ENCODE peak calls at places on chromosome 16, in six cellular contexts. One of them, this sample, is unnamed.

GRCh38 chr16:84044108-84044488 is 1.5 kb upstream of the SLC38A8 start:
- DNase-seq in HT1080: peak
- DNase-seq in choroid plexus epithelial cell: peak
- DNase-seq in fibroblast of mammary gland: peak
- DNase-seq in ascending aorta: no peak
- DNase-seq in sciatic nerve: no peak
- DNase-seq in this sample: peak

GRCh38 chr16:89279666-89280481 is 62.4 kb downstream of the ZNF778 start:
- DNase-seq in HT1080: no peak
- DNase-seq in choroid plexus epithelial cell: no peak
- DNase-seq in fibroblast of mammary gland: no peak
- DNase-seq in ascending aorta: no peak
- DNase-seq in sciatic nerve: no peak
- DNase-seq in this sample: no peak

GRCh38 chr16:61590577-61590976 is 445.7 kb downstream of the CDH8 start:
- DNase-seq in HT1080: no peak
- DNase-seq in choroid plexus epithelial cell: no peak
- DNase-seq in fibroblast of mammary gland: no peak
- DNase-seq in ascending aorta: no peak
- DNase-seq in sciatic nerve: no peak
- DNase-seq in this sample: no peak

GRCh38 chr16:61946019-61946418 is 90.2 kb downstream of the CDH8 start:
- DNase-seq in HT1080: no peak
- DNase-seq in choroid plexus epithelial cell: no peak
- DNase-seq in fibroblast of mammary gland: no peak
- DNase-seq in ascending aorta: no peak
- DNase-seq in sciatic nerve: no peak
- DNase-seq in this sample: no peak

GRCh38 chr16:4200000-4200780 is 41.7 kb downstream of the SRL start:
- DNase-seq in HT1080: peak
- DNase-seq in choroid plexus epithelial cell: peak
- DNase-seq in fibroblast of mammary gland: peak
- DNase-seq in ascending aorta: peak
- DNase-seq in sciatic nerve: peak
- DNase-seq in this sample: peak

GRCh38 chr16:86635181-86635580 is 56.8 kb downstream of the FOXL1 start:
- DNase-seq in HT1080: no peak
- DNase-seq in choroid plexus epithelial cell: peak
- DNase-seq in fibroblast of mammary gland: peak
- DNase-seq in ascending aorta: no peak
- DNase-seq in sciatic nerve: no peak
- DNase-seq in this sample: peak

GRCh38 chr16:70577256-70577698 is 53.7 kb downstream of the SF3B3 start:
- DNase-seq in HT1080: peak
- DNase-seq in choroid plexus epithelial cell: no peak
- DNase-seq in fibroblast of mammary gland: peak
- DNase-seq in ascending aorta: peak
- DNase-seq in sciatic nerve: peak
- DNase-seq in this sample: no peak

GRCh38 chr16:52450906-52451305 is 96.0 kb downstream of the TOX3 start:
- DNase-seq in HT1080: no peak
- DNase-seq in choroid plexus epithelial cell: no peak
- DNase-seq in fibroblast of mammary gland: no peak
- DNase-seq in ascending aorta: no peak
- DNase-seq in sciatic nerve: no peak
- DNase-seq in this sample: peak

GRCh38 chr16:57000271-57001025 is 11.1 kb downstream of the NLRC5 start:
- DNase-seq in HT1080: peak
- DNase-seq in choroid plexus epithelial cell: peak
- DNase-seq in fibroblast of mammary gland: peak
- DNase-seq in ascending aorta: peak
- DNase-seq in sciatic nerve: peak
- DNase-seq in this sample: no peak

GRCh38 chr16:79562166-79562823 is 38.2 kb downstream of the MAF start:
- DNase-seq in HT1080: no peak
- DNase-seq in choroid plexus epithelial cell: no peak
- DNase-seq in fibroblast of mammary gland: no peak
- DNase-seq in ascending aorta: no peak
- DNase-seq in sciatic nerve: no peak
- DNase-seq in this sample: peak

GRCh38 chr16:81705261-81705660 is 73.8 kb upstream of the PLCG2 start:
- DNase-seq in HT1080: no peak
- DNase-seq in choroid plexus epithelial cell: no peak
- DNase-seq in fibroblast of mammary gland: no peak
- DNase-seq in ascending aorta: no peak
- DNase-seq in sciatic nerve: no peak
- DNase-seq in this sample: no peak

GRCh38 chr16:75198135-75198600 is 8.8 kb downstream of the CTRB2 start:
- DNase-seq in HT1080: no peak
- DNase-seq in choroid plexus epithelial cell: peak
- DNase-seq in fibroblast of mammary gland: peak
- DNase-seq in ascending aorta: no peak
- DNase-seq in sciatic nerve: peak
- DNase-seq in this sample: peak

GRCh38 chr16:5024632-5025031 is 9.1 kb downstream of the NAGPA start:
- DNase-seq in HT1080: peak
- DNase-seq in choroid plexus epithelial cell: peak
- DNase-seq in fibroblast of mammary gland: peak
- DNase-seq in ascending aorta: no peak
- DNase-seq in sciatic nerve: no peak
- DNase-seq in this sample: no peak

GRCh38 chr16:53931946-53932345 is 228.0 kb downstream of the FTO start:
- DNase-seq in HT1080: no peak
- DNase-seq in choroid plexus epithelial cell: no peak
- DNase-seq in fibroblast of mammary gland: no peak
- DNase-seq in ascending aorta: no peak
- DNase-seq in sciatic nerve: no peak
- DNase-seq in this sample: no peak

GRCh38 chr16:87832137-87832527 is 37.2 kb downstream of the SLC7A5 start:
- DNase-seq in HT1080: no peak
- DNase-seq in choroid plexus epithelial cell: no peak
- DNase-seq in fibroblast of mammary gland: no peak
- DNase-seq in ascending aorta: no peak
- DNase-seq in sciatic nerve: no peak
- DNase-seq in this sample: no peak

GRCh38 chr16:19745286-19746018 is 27.4 kb downstream of the IQCK start:
- DNase-seq in HT1080: peak
- DNase-seq in choroid plexus epithelial cell: peak
- DNase-seq in fibroblast of mammary gland: peak
- DNase-seq in ascending aorta: no peak
- DNase-seq in sciatic nerve: no peak
- DNase-seq in this sample: no peak

GRCh38 chr16:48836641-48837040 is 226.7 kb upstream of the N4BP1 start:
- DNase-seq in HT1080: no peak
- DNase-seq in choroid plexus epithelial cell: no peak
- DNase-seq in fibroblast of mammary gland: no peak
- DNase-seq in ascending aorta: no peak
- DNase-seq in sciatic nerve: no peak
- DNase-seq in this sample: no peak

GRCh38 chr16:85314633-85315032 is 202.4 kb upstream of the CIBAR2 start:
- DNase-seq in HT1080: no peak
- DNase-seq in choroid plexus epithelial cell: no peak
- DNase-seq in fibroblast of mammary gland: no peak
- DNase-seq in ascending aorta: no peak
- DNase-seq in sciatic nerve: no peak
- DNase-seq in this sample: no peak

GRCh38 chr16:82037666-82038065 is 2.6 kb downstream of the HSD17B2 start:
- DNase-seq in HT1080: no peak
- DNase-seq in choroid plexus epithelial cell: peak
- DNase-seq in fibroblast of mammary gland: no peak
- DNase-seq in ascending aorta: no peak
- DNase-seq in sciatic nerve: no peak
- DNase-seq in this sample: no peak

GRCh38 chr16:80167657-80168056 is 373.1 kb upstream of the DYNLRB2 start:
- DNase-seq in HT1080: peak
- DNase-seq in choroid plexus epithelial cell: no peak
- DNase-seq in fibroblast of mammary gland: no peak
- DNase-seq in ascending aorta: no peak
- DNase-seq in sciatic nerve: no peak
- DNase-seq in this sample: no peak

GRCh38 chr16:86222965-86223551 is 287.3 kb upstream of the FOXF1 start:
- DNase-seq in HT1080: no peak
- DNase-seq in choroid plexus epithelial cell: peak
- DNase-seq in fibroblast of mammary gland: peak
- DNase-seq in ascending aorta: no peak
- DNase-seq in sciatic nerve: no peak
- DNase-seq in this sample: no peak

GRCh38 chr16:55817236-55817912 is 15.5 kb downstream of the CES1 start:
- DNase-seq in HT1080: no peak
- DNase-seq in choroid plexus epithelial cell: no peak
- DNase-seq in fibroblast of mammary gland: peak
- DNase-seq in ascending aorta: no peak
- DNase-seq in sciatic nerve: no peak
- DNase-seq in this sample: no peak

GRCh38 chr16:66996983-66997358 is 8.6 kb downstream of the CES4A start:
- DNase-seq in HT1080: no peak
- DNase-seq in choroid plexus epithelial cell: no peak
- DNase-seq in fibroblast of mammary gland: no peak
- DNase-seq in ascending aorta: no peak
- DNase-seq in sciatic nerve: no peak
- DNase-seq in this sample: no peak